ENCODE peak calls at places on chromosomes 11 and 22, in seven cellular contexts. One of them, this sample, is unnamed.

GRCh38 chr22:39678862-39679490 is 108.4 kb downstream of the CACNA1I start:
- DNase-seq in stomach: no peak
- DNase-seq in endothelial cell of umbilical vein: no peak
- DNase-seq in CD8-positive, alpha-beta T cell: no peak
- DNase-seq in pancreas: no peak
- DNase-seq in HCT116: no peak
- DNase-seq in cardiac muscle cell: no peak
- DNase-seq in this sample: no peak

GRCh38 chr11:76543006-76543703 is 98.3 kb downstream of the EMSY start:
- DNase-seq in stomach: no peak
- DNase-seq in cardiac muscle cell: no peak
- DNase-seq in endothelial cell of umbilical vein: no peak
- DNase-seq in CD8-positive, alpha-beta T cell: no peak
- DNase-seq in HCT116: no peak
- DNase-seq in pancreas: no peak
- DNase-seq in this sample: no peak

GRCh38 chr11:45872513-45873356 is 12.7 kb upstream of the MAPK8IP1 start:
- DNase-seq in endothelial cell of umbilical vein: peak; percentile 57
- DNase-seq in CD8-positive, alpha-beta T cell: peak; percentile 16
- DNase-seq in stomach: peak; percentile 39
- DNase-seq in HCT116: peak; percentile 41
- DNase-seq in pancreas: peak; percentile 75
- DNase-seq in cardiac muscle cell: peak; percentile 85
- DNase-seq in this sample: no peak

GRCh38 chr22:32880906-32881596 is 79.5 kb downstream of the TIMP3 start:
- DNase-seq in pancreas: no peak
- DNase-seq in cardiac muscle cell: peak; percentile 95
- DNase-seq in endothelial cell of umbilical vein: peak; percentile 4
- DNase-seq in CD8-positive, alpha-beta T cell: peak; percentile 10
- DNase-seq in HCT116: no peak
- DNase-seq in stomach: peak; percentile 26
- DNase-seq in this sample: no peak

GRCh38 chr11:88520391-88520790 is 182.9 kb upstream of the CTSC start:
- DNase-seq in pancreas: no peak
- DNase-seq in cardiac muscle cell: peak; percentile 46
- DNase-seq in endothelial cell of umbilical vein: no peak
- DNase-seq in CD8-positive, alpha-beta T cell: no peak
- DNase-seq in HCT116: no peak
- DNase-seq in stomach: no peak
- DNase-seq in this sample: no peak

GRCh38 chr11:36743039-36743438 is 145.0 kb upstream of the RAG2 start:
- DNase-seq in cardiac muscle cell: no peak
- DNase-seq in CD8-positive, alpha-beta T cell: no peak
- DNase-seq in HCT116: no peak
- DNase-seq in pancreas: no peak
- DNase-seq in stomach: no peak
- DNase-seq in endothelial cell of umbilical vein: no peak
- DNase-seq in this sample: no peak

GRCh38 chr22:40216041-40216756 is 38.5 kb downstream of the TNRC6B start:
- DNase-seq in stomach: peak; percentile 25
- DNase-seq in cardiac muscle cell: no peak
- DNase-seq in pancreas: no peak
- DNase-seq in CD8-positive, alpha-beta T cell: peak; percentile 28
- DNase-seq in endothelial cell of umbilical vein: no peak
- DNase-seq in HCT116: no peak
- DNase-seq in this sample: no peak

GRCh38 chr22:30079952-30080533 is at the start of gene HORMAD2:
- DNase-seq in stomach: no peak
- DNase-seq in CD8-positive, alpha-beta T cell: no peak
- DNase-seq in cardiac muscle cell: peak; percentile 77
- DNase-seq in endothelial cell of umbilical vein: peak; percentile 22
- DNase-seq in HCT116: no peak
- DNase-seq in pancreas: no peak
- DNase-seq in this sample: no peak

GRCh38 chr11:61026121-61027031 is 54.9 kb downstream of the CD6 start:
- DNase-seq in CD8-positive, alpha-beta T cell: peak; percentile 60
- DNase-seq in pancreas: no peak
- DNase-seq in stomach: no peak
- DNase-seq in HCT116: no peak
- DNase-seq in cardiac muscle cell: no peak
- DNase-seq in endothelial cell of umbilical vein: no peak
- DNase-seq in this sample: no peak

GRCh38 chr22:46107089-46107664 is 43.1 kb upstream of the PPARA start:
- DNase-seq in pancreas: peak; percentile 90
- DNase-seq in endothelial cell of umbilical vein: no peak
- DNase-seq in cardiac muscle cell: no peak
- DNase-seq in HCT116: no peak
- DNase-seq in CD8-positive, alpha-beta T cell: no peak
- DNase-seq in stomach: peak; percentile 85
- DNase-seq in this sample: peak; percentile 37

GRCh38 chr11:102849319-102849718 is 5.9 kb upstream of the MMP3 start:
- DNase-seq in stomach: no peak
- DNase-seq in CD8-positive, alpha-beta T cell: no peak
- DNase-seq in cardiac muscle cell: peak; percentile 11
- DNase-seq in pancreas: no peak
- DNase-seq in HCT116: no peak
- DNase-seq in endothelial cell of umbilical vein: no peak
- DNase-seq in this sample: no peak

GRCh38 chr11:107991868-107992414 is 16.8 kb upstream of the CUL5 start:
- DNase-seq in stomach: no peak
- DNase-seq in cardiac muscle cell: no peak
- DNase-seq in pancreas: no peak
- DNase-seq in endothelial cell of umbilical vein: no peak
- DNase-seq in HCT116: no peak
- DNase-seq in CD8-positive, alpha-beta T cell: no peak
- DNase-seq in this sample: no peak

GRCh38 chr11:32893091-32893946 is 708 bp downstream of the QSER1 start:
- DNase-seq in HCT116: no peak
- DNase-seq in endothelial cell of umbilical vein: peak; percentile 56
- DNase-seq in cardiac muscle cell: peak; percentile 50
- DNase-seq in stomach: peak; percentile 43
- DNase-seq in CD8-positive, alpha-beta T cell: peak; percentile 64
- DNase-seq in pancreas: peak; percentile 81
- DNase-seq in this sample: peak; percentile 29

GRCh38 chr11:73244589-73245240 is 26.6 kb downstream of the P2RY2 start:
- DNase-seq in stomach: no peak
- DNase-seq in endothelial cell of umbilical vein: no peak
- DNase-seq in cardiac muscle cell: no peak
- DNase-seq in HCT116: no peak
- DNase-seq in CD8-positive, alpha-beta T cell: no peak
- DNase-seq in pancreas: peak; percentile 27
- DNase-seq in this sample: no peak

GRCh38 chr11:11311169-11311568 is 41.9 kb downstream of the CSNK2A3 start:
- DNase-seq in endothelial cell of umbilical vein: no peak
- DNase-seq in stomach: no peak
- DNase-seq in HCT116: no peak
- DNase-seq in CD8-positive, alpha-beta T cell: no peak
- DNase-seq in pancreas: no peak
- DNase-seq in cardiac muscle cell: no peak
- DNase-seq in this sample: no peak

GRCh38 chr11:119729581-119730346 is 764 bp upstream of the NECTIN1 start:
- DNase-seq in pancreas: peak; percentile 71
- DNase-seq in stomach: peak; percentile 52
- DNase-seq in HCT116: peak; percentile 32
- DNase-seq in CD8-positive, alpha-beta T cell: no peak
- DNase-seq in endothelial cell of umbilical vein: peak; percentile 61
- DNase-seq in cardiac muscle cell: peak; percentile 89
- DNase-seq in this sample: no peak

GRCh38 chr22:44926124-44926475 is 83.7 kb downstream of the PHF21B start:
- DNase-seq in CD8-positive, alpha-beta T cell: no peak
- DNase-seq in pancreas: peak; percentile 35
- DNase-seq in stomach: no peak
- DNase-seq in endothelial cell of umbilical vein: no peak
- DNase-seq in cardiac muscle cell: no peak
- DNase-seq in HCT116: no peak
- DNase-seq in this sample: no peak

GRCh38 chr11:60866911-60867870 is at the start of gene ZP1:
- DNase-seq in endothelial cell of umbilical vein: no peak
- DNase-seq in pancreas: no peak
- DNase-seq in CD8-positive, alpha-beta T cell: no peak
- DNase-seq in cardiac muscle cell: no peak
- DNase-seq in stomach: peak; percentile 24
- DNase-seq in HCT116: no peak
- DNase-seq in this sample: peak; percentile 23

GRCh38 chr11:2807801-2808241 is 77.8 kb downstream of the CDKN1C start:
- DNase-seq in endothelial cell of umbilical vein: no peak
- DNase-seq in cardiac muscle cell: no peak
- DNase-seq in pancreas: peak; percentile 51
- DNase-seq in CD8-positive, alpha-beta T cell: no peak
- DNase-seq in HCT116: no peak
- DNase-seq in stomach: peak; percentile 25
- DNase-seq in this sample: no peak

GRCh38 chr11:43316451-43316850 is 4.7 kb downstream of the API5 start:
- DNase-seq in pancreas: no peak
- DNase-seq in endothelial cell of umbilical vein: no peak
- DNase-seq in CD8-positive, alpha-beta T cell: no peak
- DNase-seq in cardiac muscle cell: peak; percentile 7
- DNase-seq in stomach: no peak
- DNase-seq in HCT116: no peak
- DNase-seq in this sample: no peak

GRCh38 chr11:134392953-134393615 is 19.0 kb downstream of the B3GAT1 start:
- DNase-seq in endothelial cell of umbilical vein: no peak
- DNase-seq in HCT116: no peak
- DNase-seq in stomach: no peak
- DNase-seq in pancreas: no peak
- DNase-seq in cardiac muscle cell: no peak
- DNase-seq in CD8-positive, alpha-beta T cell: no peak
- DNase-seq in this sample: no peak

GRCh38 chr11:134390706-134391105 is 21.3 kb downstream of the B3GAT1 start:
- DNase-seq in endothelial cell of umbilical vein: no peak
- DNase-seq in cardiac muscle cell: no peak
- DNase-seq in HCT116: no peak
- DNase-seq in pancreas: no peak
- DNase-seq in CD8-positive, alpha-beta T cell: no peak
- DNase-seq in stomach: no peak
- DNase-seq in this sample: no peak

GRCh38 chr11:134391656-134392055 is 20.4 kb downstream of the B3GAT1 start:
- DNase-seq in CD8-positive, alpha-beta T cell: no peak
- DNase-seq in pancreas: no peak
- DNase-seq in cardiac muscle cell: no peak
- DNase-seq in stomach: no peak
- DNase-seq in endothelial cell of umbilical vein: no peak
- DNase-seq in HCT116: no peak
- DNase-seq in this sample: no peak

GRCh38 chr11:134389464-134390180 is 22.4 kb downstream of the B3GAT1 start:
- DNase-seq in CD8-positive, alpha-beta T cell: no peak
- DNase-seq in endothelial cell of umbilical vein: no peak
- DNase-seq in pancreas: no peak
- DNase-seq in stomach: no peak
- DNase-seq in cardiac muscle cell: no peak
- DNase-seq in HCT116: no peak
- DNase-seq in this sample: no peak

DNA sequence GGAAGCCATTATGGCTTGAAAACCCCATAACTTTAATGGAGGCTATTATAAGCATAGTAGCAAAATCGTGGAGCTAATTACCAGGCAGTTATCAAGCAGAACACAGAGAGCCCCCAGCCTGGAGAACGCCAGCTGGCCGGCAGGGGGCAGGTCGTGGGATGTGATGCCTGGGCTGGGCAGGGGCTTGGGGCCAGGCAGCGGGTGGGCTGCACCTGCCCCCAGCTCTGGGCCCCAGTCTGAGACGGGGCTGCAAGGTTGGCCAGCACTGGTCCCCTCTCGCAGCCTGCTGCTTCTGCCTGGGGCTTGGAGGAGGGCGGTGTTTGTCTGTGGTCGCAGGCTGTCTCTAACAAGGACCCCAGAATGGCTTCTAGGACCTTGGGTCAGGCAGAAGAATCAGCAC is 20.9 kb downstream of the B3GAT1 start:
- DNase-seq in cardiac muscle cell: no peak
- DNase-seq in pancreas: no peak
- DNase-seq in endothelial cell of umbilical vein: no peak
- DNase-seq in stomach: no peak
- DNase-seq in CD8-positive, alpha-beta T cell: no peak
- DNase-seq in HCT116: no peak
- DNase-seq in this sample: no peak
- H3K4me1 ChIP-seq in cardiac muscle cell: no peaks in the 10 kb centered on the region
- H3K4me1 ChIP-seq in pancreas: no peaks in the 10 kb centered on the region
- H3K4me1 ChIP-seq in endothelial cell of umbilical vein: no peaks in the 10 kb centered on the region
- H3K4me1 ChIP-seq in stomach: no peaks in the 10 kb centered on the region
- H3K4me1 ChIP-seq in CD8-positive, alpha-beta T cell: peaks cover 19% of the 10 kb centered on the region
- H3K4me1 ChIP-seq in HCT116: no peaks in the 10 kb centered on the region
- H3K4me1 ChIP-seq in this sample: no peaks in the 10 kb centered on the region

GRCh38 chr22:28953976-28954880 is 70.9 kb downstream of the ZNRF3 start:
- DNase-seq in pancreas: no peak
- DNase-seq in stomach: no peak
- DNase-seq in endothelial cell of umbilical vein: no peak
- DNase-seq in cardiac muscle cell: no peak
- DNase-seq in CD8-positive, alpha-beta T cell: no peak
- DNase-seq in HCT116: no peak
- DNase-seq in this sample: no peak

GRCh38 chr22:28955817-28956216 is 72.4 kb downstream of the ZNRF3 start:
- DNase-seq in cardiac muscle cell: no peak
- DNase-seq in pancreas: no peak
- DNase-seq in HCT116: no peak
- DNase-seq in endothelial cell of umbilical vein: no peak
- DNase-seq in CD8-positive, alpha-beta T cell: peak; percentile 71
- DNase-seq in stomach: peak; percentile 27
- DNase-seq in this sample: no peak

GRCh38 chr22:28956506-28956905 is 73.1 kb downstream of the ZNRF3 start:
- DNase-seq in pancreas: no peak
- DNase-seq in HCT116: no peak
- DNase-seq in CD8-positive, alpha-beta T cell: no peak
- DNase-seq in stomach: no peak
- DNase-seq in cardiac muscle cell: no peak
- DNase-seq in endothelial cell of umbilical vein: no peak
- DNase-seq in this sample: no peak

GRCh38 chr22:28962042-28962554 is 78.7 kb downstream of the ZNRF3 start:
- DNase-seq in HCT116: no peak
- DNase-seq in pancreas: no peak
- DNase-seq in cardiac muscle cell: no peak
- DNase-seq in stomach: no peak
- DNase-seq in endothelial cell of umbilical vein: no peak
- DNase-seq in CD8-positive, alpha-beta T cell: no peak
- DNase-seq in this sample: no peak

GRCh38 chr22:28958611-28959010 is 75.2 kb downstream of the ZNRF3 start:
- DNase-seq in cardiac muscle cell: peak; percentile 5
- DNase-seq in CD8-positive, alpha-beta T cell: no peak
- DNase-seq in pancreas: no peak
- DNase-seq in HCT116: no peak
- DNase-seq in endothelial cell of umbilical vein: no peak
- DNase-seq in stomach: no peak
- DNase-seq in this sample: no peak
- H3K27ac ChIP-seq in cardiac muscle cell: no peak overlapping the region
- H3K27ac ChIP-seq in CD8-positive, alpha-beta T cell: no peak overlapping the region
- H3K27ac ChIP-seq in pancreas: no peak overlapping the region
- H3K27ac ChIP-seq in HCT116: no peak overlapping the region
- H3K27ac ChIP-seq in endothelial cell of umbilical vein: no peak overlapping the region
- H3K27ac ChIP-seq in stomach: peak overlapping the region; percentile 64
- H3K27ac ChIP-seq in this sample: peak overlapping the region; percentile 73

GRCh38 chr11:118155781-118156530 is 3.3 kb upstream of the SCN4B start:
- DNase-seq in cardiac muscle cell: no peak
- DNase-seq in CD8-positive, alpha-beta T cell: no peak
- DNase-seq in HCT116: no peak
- DNase-seq in endothelial cell of umbilical vein: no peak
- DNase-seq in pancreas: no peak
- DNase-seq in stomach: no peak
- DNase-seq in this sample: no peak
- H3K27me3 ChIP-seq in cardiac muscle cell: peaks cover 99% of the 10 kb centered on the region
- H3K27me3 ChIP-seq in CD8-positive, alpha-beta T cell: peaks cover 39% of the 10 kb centered on the region
- H3K27me3 ChIP-seq in HCT116: no peaks in the 10 kb centered on the region
- H3K27me3 ChIP-seq in endothelial cell of umbilical vein: peaks cover 78% of the 10 kb centered on the region
- H3K27me3 ChIP-seq in pancreas: no peaks in the 10 kb centered on the region
- H3K27me3 ChIP-seq in stomach: peaks cover 56% of the 10 kb centered on the region
- H3K27me3 ChIP-seq in this sample: no peaks in the 10 kb centered on the region

GRCh38 chr22:43337946-43338345 is 5.2 kb downstream of the SCUBE1 start:
- DNase-seq in cardiac muscle cell: no peak
- DNase-seq in CD8-positive, alpha-beta T cell: no peak
- DNase-seq in stomach: no peak
- DNase-seq in HCT116: no peak
- DNase-seq in endothelial cell of umbilical vein: no peak
- DNase-seq in pancreas: no peak
- DNase-seq in this sample: no peak
- H3K4me1 ChIP-seq in cardiac muscle cell: peaks cover 7% of the 10 kb centered on the region
- H3K4me1 ChIP-seq in CD8-positive, alpha-beta T cell: no peaks in the 10 kb centered on the region
- H3K4me1 ChIP-seq in stomach: peaks cover 7% of the 10 kb centered on the region
- H3K4me1 ChIP-seq in HCT116: no peaks in the 10 kb centered on the region
- H3K4me1 ChIP-seq in endothelial cell of umbilical vein: no peaks in the 10 kb centered on the region
- H3K4me1 ChIP-seq in pancreas: no peaks in the 10 kb centered on the region
- H3K4me1 ChIP-seq in this sample: no peaks in the 10 kb centered on the region

This sample was measured in tibial nerve.